ENCODE peak calls at places on chromosomes 2 and 18, in four cellular contexts. One of them, this sample, is unnamed.

GRCh38 chr2:129923265-129924141 is 56.0 kb upstream of the RAB6C start:
- DNase-seq in HCT116: peak; percentile 35
- DNase-seq in AG10803: peak; percentile 38
- DNase-seq in sigmoid colon: no peak
- DNase-seq in this sample: no peak

GRCh38 chr2:121254748-121255147 is 30.3 kb downstream of the TFCP2L1 start:
- DNase-seq in sigmoid colon: peak; percentile 27
- DNase-seq in HCT116: no peak
- DNase-seq in AG10803: no peak
- DNase-seq in this sample: no peak

GRCh38 chr2:236614566-236614965 is 44.9 kb downstream of the ACKR3 start:
- DNase-seq in HCT116: no peak
- DNase-seq in sigmoid colon: no peak
- DNase-seq in AG10803: no peak
- DNase-seq in this sample: no peak

GRCh38 chr18:36736094-36736493 is 92.7 kb downstream of the TPGS2 start:
- DNase-seq in HCT116: no peak
- DNase-seq in AG10803: no peak
- DNase-seq in sigmoid colon: no peak
- DNase-seq in this sample: no peak

GRCh38 chr2:43224131-43224570 is 2.3 kb downstream of the ZFP36L2 start:
- DNase-seq in sigmoid colon: peak; percentile 86
- DNase-seq in AG10803: peak; percentile 75
- DNase-seq in HCT116: no peak
- DNase-seq in this sample: no peak

GRCh38 chr2:231666171-231667095 is 41.9 kb upstream of the PTMA start:
- DNase-seq in AG10803: peak; percentile 96
- DNase-seq in HCT116: peak; percentile 94
- DNase-seq in sigmoid colon: peak; percentile 99
- DNase-seq in this sample: no peak

GRCh38 chr2:125654226-125654625 is 1001.7 kb upstream of the GYPC start:
- DNase-seq in AG10803: no peak
- DNase-seq in HCT116: no peak
- DNase-seq in sigmoid colon: no peak
- DNase-seq in this sample: no peak

GRCh38 chr2:181822097-181822496 is 69.4 kb upstream of the ITPRID2 start:
- DNase-seq in sigmoid colon: no peak
- DNase-seq in AG10803: no peak
- DNase-seq in HCT116: no peak
- DNase-seq in this sample: no peak

GRCh38 chr2:215489288-215489848 is 53.5 kb upstream of the FN1 start:
- DNase-seq in sigmoid colon: no peak
- DNase-seq in HCT116: no peak
- DNase-seq in AG10803: no peak
- DNase-seq in this sample: no peak

GRCh38 chr18:46071615-46071893 is 506 bp downstream of the PSTPIP2 start:
- DNase-seq in sigmoid colon: no peak
- DNase-seq in AG10803: no peak
- DNase-seq in HCT116: no peak
- DNase-seq in this sample: no peak

GRCh38 chr2:19848029-19848750 is 53.6 kb downstream of the TTC32 start:
- DNase-seq in AG10803: no peak
- DNase-seq in sigmoid colon: no peak
- DNase-seq in HCT116: no peak
- DNase-seq in this sample: no peak

GRCh38 chr2:19850056-19850455 is 51.7 kb downstream of the TTC32 start:
- DNase-seq in AG10803: no peak
- DNase-seq in sigmoid colon: no peak
- DNase-seq in HCT116: no peak
- DNase-seq in this sample: no peak

GRCh38 chr2:19850526-19851050 is 51.2 kb downstream of the TTC32 start:
- DNase-seq in AG10803: no peak
- DNase-seq in sigmoid colon: no peak
- DNase-seq in HCT116: no peak
- DNase-seq in this sample: no peak

GRCh38 chr2:19848952-19849351 is 52.8 kb downstream of the TTC32 start:
- DNase-seq in AG10803: no peak
- DNase-seq in HCT116: no peak
- DNase-seq in sigmoid colon: no peak
- DNase-seq in this sample: no peak

GRCh38 chr2:19851116-19851515 is 50.7 kb downstream of the TTC32 start:
- DNase-seq in AG10803: no peak
- DNase-seq in sigmoid colon: no peak
- DNase-seq in HCT116: no peak
- DNase-seq in this sample: no peak
- TF ChIP-seq CTCF in AG10803: peak; percentile 18
- TF ChIP-seq CTCF in sigmoid colon: no peak
- TF ChIP-seq CTCF in HCT116: peak; percentile 19
- TF ChIP-seq CTCF in this sample: peak; percentile 12

DNA sequence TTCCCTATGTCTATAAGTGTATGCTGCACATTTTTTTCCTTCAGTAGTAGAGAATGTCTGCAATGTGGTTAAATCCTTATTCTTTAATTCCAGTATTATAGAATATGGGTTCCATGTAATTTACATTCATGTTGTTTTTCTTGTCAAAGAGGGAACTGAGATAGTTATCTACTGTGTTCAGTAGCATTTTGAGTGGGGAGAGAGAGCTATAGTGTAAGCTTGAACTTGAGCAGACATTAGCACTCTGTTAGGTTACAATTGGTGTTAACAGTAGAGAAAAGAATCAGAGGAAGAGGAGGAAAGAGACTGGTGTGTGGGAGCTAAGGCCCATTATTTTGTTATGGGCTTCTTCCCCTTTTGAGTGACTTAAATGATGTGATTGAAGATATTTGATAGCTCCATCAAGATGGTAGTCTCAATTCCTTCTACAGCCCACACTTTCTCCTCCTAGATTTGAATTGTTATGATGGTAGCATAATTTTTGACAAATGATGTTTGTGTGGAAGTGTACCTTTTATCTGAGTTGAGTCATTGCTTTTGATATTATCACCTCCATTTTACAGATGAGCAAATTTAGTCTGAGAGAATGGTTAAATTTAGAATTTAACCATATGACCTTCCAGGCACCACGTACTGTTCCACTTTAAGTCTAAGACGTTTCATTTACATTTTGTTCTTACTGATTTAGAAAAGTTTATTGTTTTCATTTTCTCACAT is 71.3 kb downstream of the FMNL2 start:
- DNase-seq in sigmoid colon: no peak
- DNase-seq in AG10803: no peak
- DNase-seq in HCT116: no peak
- DNase-seq in this sample: no peak
- H3K4me3 ChIP-seq in sigmoid colon: no peak overlapping the region
- H3K4me3 ChIP-seq in AG10803: no peak overlapping the region
- H3K4me3 ChIP-seq in HCT116: no peak overlapping the region
- H3K4me3 ChIP-seq in this sample: no peak overlapping the region

GRCh38 chr2:152441961-152442360 is 107.0 kb downstream of the FMNL2 start:
- DNase-seq in AG10803: no peak
- DNase-seq in HCT116: no peak
- DNase-seq in sigmoid colon: no peak
- DNase-seq in this sample: no peak
- TF ChIP-seq CTCF in AG10803: no peak
- TF ChIP-seq CTCF in HCT116: no peak
- TF ChIP-seq CTCF in sigmoid colon: no peak
- TF ChIP-seq CTCF in this sample: peak; percentile 55

GRCh38 chr18:23238152-23238531 is 102.9 kb downstream of the CABLES1 start:
- DNase-seq in sigmoid colon: peak; percentile 79
- DNase-seq in AG10803: peak; percentile 91
- DNase-seq in HCT116: no peak
- DNase-seq in this sample: no peak
- H3K4me3 ChIP-seq in sigmoid colon: peak overlapping the region; percentile 41
- H3K4me3 ChIP-seq in AG10803: peak overlapping the region; percentile 44
- H3K4me3 ChIP-seq in HCT116: no peak overlapping the region
- H3K4me3 ChIP-seq in this sample: no peak overlapping the region

GRCh38 chr2:63545023-63545422 is 43.3 kb downstream of the WDPCP start:
- DNase-seq in sigmoid colon: no peak
- DNase-seq in HCT116: no peak
- DNase-seq in AG10803: no peak
- DNase-seq in this sample: no peak

GRCh38 chr2:63538409-63538808 is 49.9 kb downstream of the WDPCP start:
- DNase-seq in sigmoid colon: no peak
- DNase-seq in HCT116: no peak
- DNase-seq in AG10803: no peak
- DNase-seq in this sample: no peak

GRCh38 chr2:63539416-63540162 is 48.7 kb downstream of the WDPCP start:
- DNase-seq in sigmoid colon: no peak
- DNase-seq in AG10803: no peak
- DNase-seq in HCT116: no peak
- DNase-seq in this sample: no peak

GRCh38 chr2:63544017-63544627 is 44.2 kb downstream of the WDPCP start:
- DNase-seq in sigmoid colon: no peak
- DNase-seq in HCT116: no peak
- DNase-seq in AG10803: peak; percentile 8
- DNase-seq in this sample: no peak
- TF ChIP-seq CTCF in sigmoid colon: no peak
- TF ChIP-seq CTCF in HCT116: peak; percentile 24
- TF ChIP-seq CTCF in AG10803: peak; percentile 62
- TF ChIP-seq CTCF in this sample: peak; percentile 39

GRCh38 chr2:28398101-28398834 is 5.6 kb downstream of the FOSL2 start:
- DNase-seq in AG10803: peak; percentile 63
- DNase-seq in HCT116: no peak
- DNase-seq in sigmoid colon: peak; percentile 86
- DNase-seq in this sample: no peak
- H3K4me3 ChIP-seq in AG10803: peak overlapping the region; percentile 99
- H3K4me3 ChIP-seq in HCT116: no peak overlapping the region
- H3K4me3 ChIP-seq in sigmoid colon: peak overlapping the region; percentile 99
- H3K4me3 ChIP-seq in this sample: no peak overlapping the region

DNA sequence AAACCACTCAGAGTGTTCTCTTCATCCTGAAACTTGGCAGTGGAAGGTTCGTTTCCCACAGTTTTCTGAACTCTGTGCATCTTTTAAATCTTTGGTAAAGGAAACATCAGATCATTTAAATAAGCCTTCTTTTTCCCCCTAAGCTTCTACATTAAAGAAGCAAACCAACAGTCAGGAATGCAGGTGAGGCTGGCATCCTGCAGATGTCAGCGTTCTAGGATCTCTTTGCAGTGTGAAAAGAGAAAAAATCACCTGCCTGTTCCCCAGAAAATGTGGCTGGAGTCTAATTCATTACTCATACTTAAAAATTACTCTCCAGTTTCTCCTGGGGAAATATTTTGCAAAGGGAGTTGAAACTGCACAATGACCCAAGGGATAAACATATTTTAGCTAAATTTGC is 64.5 kb upstream of the ZCCHC2 start:
- DNase-seq in sigmoid colon: no peak
- DNase-seq in AG10803: no peak
- DNase-seq in HCT116: no peak
- DNase-seq in this sample: no peak
- TF ChIP-seq CTCF in sigmoid colon: no peak
- TF ChIP-seq CTCF in AG10803: no peak
- TF ChIP-seq CTCF in HCT116: no peak
- TF ChIP-seq CTCF in this sample: no peak

DNA sequence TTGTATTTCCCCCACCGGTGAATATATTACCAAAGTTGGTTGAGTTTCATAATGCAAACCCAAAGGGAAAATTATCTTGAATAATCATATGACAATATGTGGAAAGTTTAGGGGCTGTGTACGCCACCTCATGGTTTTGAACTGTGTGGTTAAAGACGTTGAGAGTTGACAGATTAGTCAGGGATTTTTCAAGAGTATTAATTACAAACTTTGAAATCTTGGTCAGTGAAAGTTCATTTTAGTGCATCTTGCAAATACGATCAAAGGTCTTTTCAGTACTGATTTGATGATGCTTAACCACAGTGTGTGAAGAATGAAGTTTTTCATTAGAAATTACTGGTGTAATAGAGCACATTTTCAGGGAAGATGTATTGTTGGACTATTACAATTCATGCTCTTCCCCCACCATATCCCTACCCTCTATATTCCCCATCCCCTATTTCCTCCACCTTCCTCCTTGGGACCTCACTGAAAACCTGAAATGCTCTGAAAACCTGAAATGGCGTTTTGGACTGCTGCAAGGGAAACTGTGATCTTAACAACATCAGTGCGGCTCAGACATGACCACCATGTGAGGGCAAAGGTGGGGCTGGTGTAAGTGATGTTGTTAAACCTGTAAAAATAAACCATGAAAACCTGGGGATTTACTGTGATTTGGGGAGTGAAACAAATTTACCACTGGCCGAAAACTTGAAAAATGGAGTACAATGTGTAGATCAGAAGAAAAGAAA is 4.5 kb upstream of the BCL2L11 start:
- DNase-seq in AG10803: no peak
- DNase-seq in HCT116: no peak
- DNase-seq in sigmoid colon: no peak
- DNase-seq in this sample: no peak
- H3K4me3 ChIP-seq in AG10803: no peak overlapping the region
- H3K4me3 ChIP-seq in HCT116: no peak overlapping the region
- H3K4me3 ChIP-seq in sigmoid colon: no peak overlapping the region
- H3K4me3 ChIP-seq in this sample: no peak overlapping the region

GRCh38 chr18:44898536-44898935 is 217.8 kb downstream of the SETBP1 start:
- DNase-seq in sigmoid colon: no peak
- DNase-seq in HCT116: no peak
- DNase-seq in AG10803: no peak
- DNase-seq in this sample: no peak

GRCh38 chr18:44903327-44903726 is 222.6 kb downstream of the SETBP1 start:
- DNase-seq in AG10803: no peak
- DNase-seq in sigmoid colon: no peak
- DNase-seq in HCT116: no peak
- DNase-seq in this sample: no peak

GRCh38 chr18:44900627-44901026 is 219.9 kb downstream of the SETBP1 start:
- DNase-seq in sigmoid colon: no peak
- DNase-seq in AG10803: peak; percentile 23
- DNase-seq in HCT116: no peak
- DNase-seq in this sample: no peak

GRCh38 chr18:44899832-44900231 is 219.1 kb downstream of the SETBP1 start:
- DNase-seq in AG10803: no peak
- DNase-seq in sigmoid colon: no peak
- DNase-seq in HCT116: no peak
- DNase-seq in this sample: no peak

DNA sequence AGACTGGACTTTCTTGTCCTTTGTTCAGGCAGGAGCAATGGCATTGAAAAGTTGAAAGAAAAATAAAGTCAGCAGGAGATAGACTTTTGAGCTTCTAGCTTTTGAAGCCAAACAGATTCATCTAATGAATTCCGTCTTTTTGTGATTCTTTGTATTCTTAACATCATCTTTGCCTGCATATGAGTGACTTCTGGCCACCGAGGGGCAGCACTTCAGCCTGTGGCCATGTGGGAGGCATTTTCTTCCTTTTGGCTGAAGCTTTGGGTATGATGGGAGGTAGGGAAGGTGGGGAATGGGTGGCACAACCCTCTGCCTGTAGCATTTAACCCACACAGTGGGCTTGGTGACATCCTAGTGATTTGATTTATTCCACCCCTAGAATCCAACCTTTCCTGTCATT is 220.6 kb downstream of the SETBP1 start:
- DNase-seq in AG10803: no peak
- DNase-seq in HCT116: no peak
- DNase-seq in sigmoid colon: no peak
- DNase-seq in this sample: no peak
- TF ChIP-seq CTCF in AG10803: no peak
- TF ChIP-seq CTCF in HCT116: no peak
- TF ChIP-seq CTCF in sigmoid colon: no peak
- TF ChIP-seq CTCF in this sample: no peak

GRCh38 chr2:204110250-204111183 is 174.0 kb downstream of the ICOS start:
- DNase-seq in sigmoid colon: no peak
- DNase-seq in HCT116: no peak
- DNase-seq in AG10803: peak; percentile 70
- DNase-seq in this sample: peak; percentile 35
- H3K4me3 ChIP-seq in sigmoid colon: no peak overlapping the region
- H3K4me3 ChIP-seq in HCT116: no peak overlapping the region
- H3K4me3 ChIP-seq in AG10803: peak overlapping the region; percentile 3
- H3K4me3 ChIP-seq in this sample: no peak overlapping the region

This sample was measured in GM12864.